ENCODE peak calls at places on chromosome 18, in five cellular contexts. G is KG1, O is tibial artery, A is epithelial cell of prostate, Q is suprapubic skin. B is an unnamed sample.

GRCh38 chr18:46239549-46239948 is 135.4 kb downstream of the HAUS1 start:
- DNase-seq in G (no peak), O (no peak), A (no peak), Q (no peak), B (no peak)

GRCh38 chr18:21486905-21487437 is 113.5 kb downstream of the ESCO1 start:
- DNase-seq in G (no peak), O (no peak), A (no peak), Q (no peak), B (no peak)

GRCh38 chr18:21305621-21306020 is 63.6 kb downstream of the GREB1L start:
- DNase-seq in G (no peak), O (no peak), A (no peak), Q (no peak), B (no peak)

GRCh38 chr18:3584266-3584665 is 134.3 kb downstream of the TGIF1 start:
- DNase-seq in G (no peak), O (no peak), A (no peak), Q (no peak), B (no peak)

GRCh38 chr18:75406491-75407445 is 20.7 kb downstream of the SMIM21 start:
- DNase-seq in G (no peak), O (no peak), A (no peak), Q (no peak), B (no peak)

GRCh38 chr18:21444465-21445023 is 156.0 kb downstream of the ESCO1 start:
- DNase-seq in G (no peak), O (no peak), A (no peak), Q (no peak), B (no peak)

GRCh38 chr18:50374170-50374752 is 585 bp upstream of the SKA1 start:
- DNase-seq in G (no peak), O (no peak), A (no peak), Q (no peak), B (no peak)

GRCh38 chr18:24031318-24031717 is 16.8 kb downstream of the TTC39C start:
- DNase-seq in G (no peak), O (no peak), A (no peak), Q (no peak), B (no peak)

GRCh38 chr18:64132871-64133270 is 16.0 kb downstream of the LINC00305 start:
- DNase-seq in G (no peak), O (no peak), A (no peak), Q (no peak), B (no peak)

GRCh38 chr18:11994708-11995444 is 13.6 kb downstream of the IMPA2 start:
- DNase-seq in G (no peak), O (no peak), A (no peak), Q (peak), B (no peak)

GRCh38 chr18:48402953-48403352 is 6.2 kb downstream of the ZBTB7C start:
- DNase-seq in G (no peak), O (no peak), A (no peak), Q (no peak), B (no peak)

GRCh38 chr18:34787931-34788532 is 77.9 kb downstream of the DTNA start:
- DNase-seq in G (peak), O (no peak), A (no peak), Q (no peak), B (no peak)

GRCh38 chr18:41783879-41784278 is 171.2 kb upstream of the PIK3C3 start:
- DNase-seq in G (no peak), O (no peak), A (no peak), Q (no peak), B (no peak)

GRCh38 chr18:58045265-58046086 is 1.4 kb downstream of the NEDD4L start:
- DNase-seq in G (no peak), O (peak), A (no peak), Q (no peak), B (no peak)

GRCh38 chr18:25941556-25941955 is 148.9 kb downstream of the SS18 start:
- DNase-seq in G (no peak), O (no peak), A (no peak), Q (no peak), B (no peak)

GRCh38 chr18:24197412-24197811 is 58.5 kb downstream of the CABYR start:
- DNase-seq in G (no peak), O (no peak), A (no peak), Q (no peak), B (no peak)

GRCh38 chr18:58911766-58912165 is 47.1 kb downstream of the ZNF532 start:
- DNase-seq in G (no peak), O (no peak), A (no peak), Q (no peak), B (no peak)

GRCh38 chr18:22302152-22302551 is 115.6 kb downstream of the CTAGE1 start:
- DNase-seq in G (no peak), O (no peak), A (no peak), Q (no peak), B (no peak)

GRCh38 chr18:23825496-23825895 is 136.2 kb downstream of the LAMA3 start:
- DNase-seq in G (no peak), O (no peak), A (no peak), Q (no peak), B (no peak)

GRCh38 chr18:23560186-23560585 is 26.1 kb downstream of the NPC1 start:
- DNase-seq in G (no peak), O (no peak), A (no peak), Q (no peak), B (no peak)

GRCh38 chr18:22667616-22668422 is 250.1 kb upstream of the CTAGE1 start:
- DNase-seq in G (no peak), O (no peak), A (no peak), Q (no peak), B (no peak)

GRCh38 chr18:69250305-69251151 is 150.2 kb upstream of the DOK6 start:
- DNase-seq in G (no peak), O (no peak), A (no peak), Q (no peak), B (no peak)

GRCh38 chr18:47397671-47398319 is 146.3 kb upstream of the SKOR2 start:
- DNase-seq in G (peak), O (no peak), A (no peak), Q (no peak), B (no peak)

GRCh38 chr18:30457156-30457555 is 585.4 kb downstream of the DSC3 start:
- DNase-seq in G (no peak), O (no peak), A (no peak), Q (no peak), B (no peak)

GRCh38 chr18:2905802-2906521 is 59.2 kb downstream of the EMILIN2 start:
- DNase-seq in G (no peak), O (peak), A (no peak), Q (peak), B (peak)

GRCh38 chr18:33034941-33035340 is 262.1 kb upstream of the KLHL14 start:
- DNase-seq in G (no peak), O (no peak), A (no peak), Q (no peak), B (no peak)

GRCh38 chr18:42183746-42184145 is 228.7 kb downstream of the PIK3C3 start:
- DNase-seq in G (no peak), O (no peak), A (peak), Q (no peak), B (no peak)

B was measured in coronary artery.